ENCODE peak calls at places on chromosomes 6 and 20, in seven cellular contexts. V is prostate gland, N is HCT116, P is heart left ventricle, I is body of pancreas, K is tibial nerve, H is H54. C is an unnamed sample.

GRCh38 chr6:35454843-35455110 is 2.6 kb downstream of the FANCE start:
- DNase-seq in V (no peak), P (no peak), H (no peak), I (no peak), K (no peak), N (no peak), C (no peak)

GRCh38 chr6:164693934-164694333 is 615.5 kb downstream of the C6orf118 start:
- DNase-seq in K (no peak), H (no peak), N (no peak), P (no peak), I (no peak), V (no peak), C (no peak)

GRCh38 chr6:56652994-56653393 is 10.3 kb upstream of the DST start:
- DNase-seq in P (no peak), K (no peak), H (no peak), V (no peak), I (no peak), N (peak), C (no peak)

GRCh38 chr20:18001131-18001921 is 32.5 kb downstream of the MGME1 start:
- DNase-seq in I (peak), H (peak), K (peak), P (peak), N (no peak), V (peak), C (peak)

GRCh38 chr6:163323274-163323673 is 91.2 kb upstream of the QKI start:
- DNase-seq in I (no peak), P (no peak), K (no peak), N (no peak), V (no peak), H (no peak), C (no peak)

GRCh38 chr6:134410531-134410930 is 92.6 kb upstream of the SGK1 start:
- DNase-seq in P (no peak), V (no peak), H (no peak), N (no peak), K (no peak), I (no peak), C (no peak)

GRCh38 chr20:25397827-25398226 is 7.2 kb upstream of the ABHD12 start:
- DNase-seq in N (no peak), H (no peak), K (no peak), P (no peak), V (no peak), I (no peak), C (no peak)

GRCh38 chr6:151240861-151241642 is 1.3 kb downstream of the AKAP12 start:
- DNase-seq in P (peak), I (peak), N (no peak), K (peak), V (peak), H (peak), C (peak)

GRCh38 chr6:157126183-157127098 is 196.9 kb downstream of the TMEM242 start:
- DNase-seq in K (no peak), V (no peak), P (no peak), N (no peak), H (no peak), I (no peak), C (no peak)

GRCh38 chr6:135995160-135995898 is 143.8 kb downstream of the PDE7B start:
- DNase-seq in V (no peak), P (no peak), I (no peak), N (no peak), H (peak), K (no peak), C (no peak)

GRCh38 chr6:140138311-140138994 is 764.0 kb upstream of the CITED2 start:
- DNase-seq in K (no peak), H (no peak), N (no peak), P (no peak), I (no peak), V (no peak), C (no peak)

DNA sequence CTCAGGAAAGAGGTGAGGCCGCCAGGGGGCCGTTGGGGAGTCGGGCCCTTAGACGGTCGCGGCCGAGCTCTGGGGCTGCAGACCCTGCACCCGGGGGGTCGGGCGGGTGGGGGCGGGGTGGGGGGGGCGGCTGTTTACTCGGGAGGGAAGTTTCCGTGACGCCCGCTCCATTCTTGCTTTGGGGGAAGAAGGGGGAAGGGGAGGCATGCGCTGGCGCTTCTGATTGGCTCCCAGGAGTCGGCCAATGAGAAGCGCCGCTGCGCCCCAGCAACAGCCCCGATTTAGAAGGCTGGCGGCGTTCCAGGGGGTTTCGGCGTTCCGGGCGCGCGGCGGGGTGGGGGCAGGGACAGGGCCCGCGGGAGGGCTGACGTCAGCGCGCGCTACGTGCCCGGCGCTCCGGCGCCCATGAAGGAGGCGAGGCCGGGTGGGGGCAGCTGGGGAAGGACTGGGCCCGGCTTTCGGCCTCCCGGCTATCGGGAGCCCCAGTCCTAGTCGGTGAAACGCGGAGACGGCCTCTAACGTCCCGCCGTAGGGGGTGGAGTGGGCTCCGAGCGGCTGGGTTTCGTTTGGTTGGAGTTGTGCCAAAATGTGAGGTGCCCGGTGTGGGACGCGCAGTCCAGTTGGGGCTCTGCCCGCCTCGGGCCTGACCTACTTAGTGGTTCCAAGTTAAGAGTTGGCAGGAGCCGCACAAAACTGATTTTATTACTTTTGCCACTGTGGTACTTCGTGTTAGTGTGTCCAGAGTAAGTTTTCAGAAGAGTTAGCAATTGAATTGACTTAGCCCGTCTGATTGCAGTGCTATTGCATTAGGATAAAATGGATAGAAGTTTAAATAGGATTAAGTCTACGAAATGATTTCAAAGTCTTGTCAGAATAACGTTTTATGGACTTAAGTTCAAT is 1.1 kb downstream of the PNRC1 start:
- DNase-seq in P (peak), I (peak), K (peak), N (peak), V (peak), H (peak), C (peak)
- TF ChIP-seq POLR2A in P (no peak), I (peak), K (peak), N (peak), V (peak), H (peak), C (peak)

GRCh38 chr20:3470627-3471396 is at the start of gene ATRN:
- DNase-seq in V (peak), K (peak), H (peak), I (peak), P (peak), N (peak), C (peak)
- TF ChIP-seq POLR2A in V (peak), K (peak), H (peak), I (peak), P (peak), N (peak), C (peak)

GRCh38 chr20:52768649-52769048 is 203.5 kb upstream of the TSHZ2 start:
- DNase-seq in I (no peak), K (no peak), V (no peak), H (no peak), P (peak), N (no peak), C (no peak)
- TF ChIP-seq POLR2A in I (no peak), K (no peak), V (no peak), H (no peak), P (no peak), N (no peak), C (no peak)

DNA sequence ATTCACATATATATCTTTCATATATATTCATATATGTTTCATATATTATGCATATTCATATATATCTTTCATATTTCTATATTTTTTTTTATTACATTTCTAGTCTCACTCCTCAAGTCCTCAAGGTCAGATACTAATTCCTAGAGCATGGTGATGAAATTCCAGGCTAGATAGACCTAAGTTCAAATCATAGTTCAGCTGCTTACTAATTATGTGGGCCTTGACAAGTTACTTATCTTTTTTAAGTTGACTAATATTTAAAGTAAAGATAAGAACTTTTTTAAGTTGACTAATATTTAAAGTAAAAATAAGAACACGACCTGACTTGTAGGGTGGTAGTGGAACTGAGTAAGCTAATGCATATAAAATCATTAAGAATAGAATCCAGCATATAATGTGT is 495.6 kb upstream of the MAN1A1 start:
- DNase-seq in I (no peak), V (no peak), N (no peak), K (no peak), H (no peak), P (no peak), C (no peak)
- TF ChIP-seq POLR2A in I (no peak), V (no peak), N (no peak), K (no peak), H (no peak), P (no peak), C (no peak)

DNA sequence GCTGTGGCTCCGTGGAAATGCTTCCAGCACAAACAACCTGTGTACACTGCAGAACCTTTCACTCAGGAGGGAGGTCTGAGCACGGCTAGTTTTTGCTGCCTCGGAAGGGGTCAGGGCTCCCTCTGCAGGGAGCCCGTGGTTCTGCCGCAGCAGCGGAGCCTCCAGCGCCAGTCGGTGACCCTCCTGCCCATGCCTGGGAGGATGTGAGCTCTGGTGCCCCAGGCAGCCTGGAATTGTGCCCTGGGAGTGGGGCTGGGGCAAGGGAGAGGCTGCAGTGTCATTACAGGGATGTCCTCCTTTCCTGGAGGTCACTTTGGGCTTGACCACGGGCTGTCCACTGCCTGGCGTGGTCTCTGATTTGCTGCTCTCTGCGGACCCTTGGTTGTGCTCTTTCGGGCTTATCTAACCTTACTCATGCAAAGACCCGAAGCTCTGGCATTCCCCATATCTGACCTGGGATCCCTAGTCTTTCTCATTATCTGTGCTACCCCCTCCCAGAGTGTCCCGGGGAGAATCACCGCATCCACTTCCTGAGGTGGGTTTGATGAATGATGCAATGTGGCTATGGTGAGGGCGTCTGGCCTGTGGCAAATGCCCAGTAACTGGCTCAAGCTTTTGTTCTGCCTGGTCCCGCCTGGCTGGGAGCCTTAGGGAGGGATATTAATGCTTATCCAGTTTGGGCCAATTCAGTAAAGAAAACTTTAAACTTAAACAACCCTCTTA is 59.5 kb upstream of the TAGAP start:
- DNase-seq in H (peak), K (no peak), P (peak), I (peak), N (no peak), V (peak), C (peak)
- TF ChIP-seq POLR2A in H (no peak), K (no peak), P (no peak), I (no peak), N (no peak), V (no peak), C (no peak)

DNA sequence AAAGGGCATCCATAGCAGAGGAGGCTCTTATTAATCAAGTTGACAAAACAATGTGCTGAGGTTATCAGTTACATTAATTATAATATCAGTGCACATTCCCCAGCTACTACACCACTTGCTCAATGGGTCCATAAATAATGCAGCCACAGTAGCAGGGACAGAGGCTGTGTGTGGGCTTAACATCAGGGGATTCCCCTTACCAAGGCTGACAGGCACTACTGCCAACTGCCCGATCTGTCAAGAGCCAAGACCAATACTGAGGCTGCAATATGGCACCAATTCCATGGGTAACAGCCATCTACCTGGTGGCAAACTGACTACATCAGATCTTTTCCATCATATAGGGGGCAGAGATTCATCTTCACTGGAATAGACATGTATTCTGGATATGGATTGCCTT is 22.0 kb downstream of the CD164 start:
- DNase-seq in H (no peak), N (no peak), K (no peak), V (no peak), P (no peak), I (no peak), C (no peak)
- TF ChIP-seq POLR2A in H (no peak), N (no peak), K (no peak), V (no peak), P (no peak), I (no peak), C (no peak)

C was measured in uterus.